ENCODE peak calls at places on chromosomes 5 and 9, in ten cellular contexts. F is GM20000; C is foreskin keratinocyte; L is lower lobe of right lung; X is HEK293T; D is Right ventricle myocardium superior; M is small intestine; S is H9; B is left ventricle myocardium superior; N is stimulated activated CD8-positive, alpha-beta memory T cell treated with anti-CD3 and anti-CD28 coated beads, Interleukin-2, amount 100 ng/mL, for 48 hours. O is an unnamed sample.

GRCh38 chr9:15982182-15982581 is 429.3 kb downstream of the CCDC171 start:
- DNase-seq in F (no peak), C (no peak), L (no peak), X (no peak), D (no peak), M (no peak), S (no peak), B (no peak), N (no peak), O (no peak)

GRCh38 chr5:96337048-96337781 is 95.8 kb downstream of the PCSK1 start:
- DNase-seq in F (no peak), C (no peak), L (no peak), X (no peak), D (no peak), M (no peak), S (no peak), B (no peak), N (no peak), O (no peak)

GRCh38 chr5:359301-359897 is 37.9 kb downstream of the AHRR start:
- DNase-seq in F (peak), C (no peak), L (no peak), X (no peak), D (no peak), M (no peak), S (peak), B (no peak), N (no peak), O (no peak)

GRCh38 chr9:78932849-78933627 is 636.1 kb downstream of the PSAT1 start:
- DNase-seq in F (no peak), C (peak), L (no peak), X (no peak), D (no peak), M (no peak), S (no peak), B (no peak), N (no peak), O (no peak)

GRCh38 chr5:109196486-109196885 is 213.3 kb downstream of the PJA2 start:
- DNase-seq in F (no peak), C (no peak), L (no peak), X (no peak), D (no peak), M (no peak), S (no peak), B (no peak), N (no peak), O (no peak)

GRCh38 chr5:142783601-142784291 is 13.6 kb downstream of the ARHGAP26 start:
- DNase-seq in F (no peak), C (no peak), L (no peak), X (no peak), D (peak), M (no peak), S (no peak), B (peak), N (peak), O (no peak)

GRCh38 chr9:113164536-113165300 is 13.9 kb downstream of the SLC31A2 start:
- DNase-seq in F (no peak), C (no peak), L (no peak), X (no peak), D (peak), M (no peak), S (no peak), B (peak), N (no peak), O (no peak)

GRCh38 chr5:113524927-113525326 is 11.4 kb downstream of the YTHDC2 start:
- DNase-seq in F (peak), C (no peak), L (no peak), X (no peak), D (no peak), M (no peak), S (no peak), B (no peak), N (no peak), O (no peak)

GRCh38 chr5:71891856-71892255 is 172.8 kb downstream of the CARTPT start:
- DNase-seq in F (no peak), C (peak), L (no peak), X (no peak), D (peak), M (no peak), S (peak), B (peak), N (no peak), O (no peak)

GRCh38 chr5:141565826-141566575 is 52.8 kb downstream of the DIAPH1 start:
- DNase-seq in F (no peak), C (no peak), L (no peak), X (no peak), D (no peak), M (no peak), S (no peak), B (no peak), N (no peak), O (no peak)

GRCh38 chr5:77640577-77641396 is 2.3 kb upstream of the OTP start:
- DNase-seq in F (no peak), C (no peak), L (no peak), X (no peak), D (no peak), M (no peak), S (peak), B (no peak), N (no peak), O (no peak)

GRCh38 chr9:90778746-90779145 is 22.9 kb upstream of the SYK start:
- DNase-seq in F (no peak), C (no peak), L (no peak), X (no peak), D (no peak), M (no peak), S (peak), B (no peak), N (no peak), O (no peak)

GRCh38 chr5:164302533-164303235 is 797.3 kb downstream of the MAT2B start:
- DNase-seq in F (no peak), C (peak), L (no peak), X (peak), D (no peak), M (no peak), S (no peak), B (no peak), N (no peak), O (no peak)

GRCh38 chr9:136197372-136197875 is 7.5 kb downstream of the LHX3 start:
- DNase-seq in F (no peak), C (no peak), L (no peak), X (no peak), D (no peak), M (no peak), S (no peak), B (no peak), N (no peak), O (no peak)

GRCh38 chr5:79255786-79256557 is 20.0 kb downstream of the JMY start:
- DNase-seq in F (no peak), C (peak), L (no peak), X (peak), D (no peak), M (peak), S (peak), B (no peak), N (no peak), O (no peak)

GRCh38 chr9:3475300-3476020 is 50.3 kb downstream of the RFX3 start:
- DNase-seq in F (no peak), C (no peak), L (peak), X (no peak), D (no peak), M (no peak), S (no peak), B (no peak), N (no peak), O (no peak)

GRCh38 chr5:147554285-147554817 is 44.5 kb upstream of the DPYSL3 start:
- DNase-seq in F (no peak), C (peak), L (no peak), X (no peak), D (no peak), M (no peak), S (no peak), B (no peak), N (no peak), O (no peak)

GRCh38 chr5:179142434-179143198 is 82.4 kb downstream of the ZNF354C start:
- DNase-seq in F (no peak), C (peak), L (no peak), X (no peak), D (no peak), M (no peak), S (no peak), B (no peak), N (no peak), O (no peak)

GRCh38 chr5:2130361-2130760 is 247.6 kb upstream of the IRX4 start:
- DNase-seq in F (no peak), C (no peak), L (no peak), X (no peak), D (no peak), M (no peak), S (no peak), B (no peak), N (no peak), O (no peak)

GRCh38 chr5:95939465-95939864 is 22.2 kb downstream of the ELL2 start:
- DNase-seq in F (no peak), C (no peak), L (no peak), X (no peak), D (no peak), M (no peak), S (no peak), B (no peak), N (no peak), O (no peak)

GRCh38 chr5:112183103-112183634 is 235.9 kb downstream of the EPB41L4A start:
- DNase-seq in F (no peak), C (peak), L (no peak), X (no peak), D (no peak), M (no peak), S (no peak), B (no peak), N (no peak), O (no peak)

GRCh38 chr9:109303900-109304299 is 17.0 kb downstream of the EPB41L4B start:
- DNase-seq in F (no peak), C (no peak), L (no peak), X (no peak), D (no peak), M (no peak), S (no peak), B (no peak), N (no peak), O (no peak)

GRCh38 chr5:113917997-113918396 is 404.5 kb downstream of the YTHDC2 start:
- DNase-seq in F (no peak), C (no peak), L (no peak), X (no peak), D (no peak), M (no peak), S (no peak), B (no peak), N (no peak), O (no peak)

GRCh38 chr5:166340039-166340438 is 1951.4 kb upstream of the WWC1 start:
- DNase-seq in F (no peak), C (no peak), L (no peak), X (no peak), D (no peak), M (no peak), S (no peak), B (no peak), N (no peak), O (no peak)

GRCh38 chr5:132253452-132254320 is 3.8 kb upstream of the PDLIM4 start:
- DNase-seq in F (no peak), C (no peak), L (no peak), X (no peak), D (no peak), M (no peak), S (peak), B (no peak), N (no peak), O (no peak)

GRCh38 chr9:101737705-101738565 is 512 bp downstream of the GRIN3A start:
- DNase-seq in F (no peak), C (no peak), L (peak), X (peak), D (peak), M (no peak), S (peak), B (peak), N (no peak), O (peak)

GRCh38 chr9:119961774-119962408 is 592.7 kb upstream of the BRINP1 start:
- DNase-seq in F (peak), C (no peak), L (peak), X (peak), D (peak), M (peak), S (peak), B (peak), N (no peak), O (peak)

GRCh38 chr5:145825751-145826180 is 9.4 kb downstream of the PRELID2 start:
- DNase-seq in F (peak), C (no peak), L (no peak), X (peak), D (no peak), M (peak), S (no peak), B (no peak), N (no peak), O (no peak)

GRCh38 chr9:135907006-135907434 is 326 bp downstream of the CAMSAP1 start:
- DNase-seq in F (no peak), C (no peak), L (peak), X (peak), D (no peak), M (peak), S (no peak), B (no peak), N (no peak), O (peak)

GRCh38 chr5:61525573-61526142 is 193.6 kb downstream of the ZSWIM6 start:
- DNase-seq in F (no peak), C (no peak), L (no peak), X (no peak), D (no peak), M (no peak), S (no peak), B (no peak), N (no peak), O (no peak)

GRCh38 chr5:127942246-127943060 is 141.1 kb upstream of the SLC12A2 start:
- DNase-seq in F (no peak), C (no peak), L (no peak), X (no peak), D (no peak), M (peak), S (no peak), B (no peak), N (no peak), O (no peak)

GRCh38 chr9:137447722-137448568 is 6.8 kb upstream of the ENTPD8 start:
- DNase-seq in F (no peak), C (no peak), L (peak), X (no peak), D (peak), M (no peak), S (no peak), B (peak), N (no peak), O (no peak)

GRCh38 chr5:178474562-178475184 is 115.5 kb downstream of the COL23A1 start:
- DNase-seq in F (no peak), C (no peak), L (no peak), X (no peak), D (no peak), M (no peak), S (no peak), B (no peak), N (no peak), O (no peak)

GRCh38 chr9:26313108-26313507 is 579.5 kb downstream of the CAAP1 start:
- DNase-seq in F (no peak), C (no peak), L (no peak), X (no peak), D (no peak), M (no peak), S (no peak), B (no peak), N (no peak), O (no peak)

GRCh38 chr5:85462957-85463356 is 1078.3 kb upstream of the EDIL3 start:
- DNase-seq in F (no peak), C (no peak), L (no peak), X (no peak), D (no peak), M (no peak), S (no peak), B (no peak), N (no peak), O (no peak)

GRCh38 chr9:71733176-71733575 is 35.1 kb downstream of the CEMIP2 start:
- DNase-seq in F (no peak), C (no peak), L (no peak), X (no peak), D (no peak), M (no peak), S (no peak), B (no peak), N (no peak), O (no peak)

GRCh38 chr9:37732086-37732744 is 21.4 kb upstream of the TRMT10B start:
- DNase-seq in F (no peak), C (no peak), L (no peak), X (no peak), D (no peak), M (no peak), S (no peak), B (no peak), N (no peak), O (no peak)

GRCh38 chr5:78574731-78575161 is 73.8 kb downstream of the LHFPL2 start:
- DNase-seq in F (peak), C (no peak), L (no peak), X (no peak), D (no peak), M (peak), S (no peak), B (no peak), N (no peak), O (no peak)

GRCh38 chr9:93896093-93896492 is 59.1 kb downstream of the BARX1 start:
- DNase-seq in F (no peak), C (no peak), L (no peak), X (no peak), D (peak), M (no peak), S (peak), B (no peak), N (no peak), O (peak)

GRCh38 chr5:160887780-160888179 is 35.8 kb upstream of the ATP10B start:
- DNase-seq in F (no peak), C (no peak), L (no peak), X (no peak), D (no peak), M (peak), S (no peak), B (no peak), N (no peak), O (no peak)